ENCODE peak calls at places on chromosomes 2 and 18, in seven cellular contexts. L, P, F, H, A, U and G are unnamed samples.

GRCh38 chr2:121491566-121491965 is 39.1 kb upstream of the RNU4ATAC start:
- DNase-seq in L (no peak), P (no peak), F (no peak), H (no peak), A (no peak), U (no peak), G (no peak)

GRCh38 chr18:48817021-48817461 is 133.7 kb downstream of the SMAD7 start:
- DNase-seq in L (peak; percentile 5), P (no peak), F (no peak), H (no peak), A (no peak), U (no peak), G (peak; percentile 64)

GRCh38 chr2:134140251-134140661 is 113.6 kb upstream of the MGAT5 start:
- DNase-seq in L (peak; percentile 74), P (no peak), F (no peak), H (no peak), A (no peak), U (no peak), G (no peak)

GRCh38 chr2:43906448-43907122 is 67.8 kb downstream of the ABCG8 start:
- DNase-seq in L (no peak), P (no peak), F (no peak), H (no peak), A (no peak), U (no peak), G (no peak)

GRCh38 chr2:52629944-52630343 is 1137.7 kb upstream of the CHAC2 start:
- DNase-seq in L (no peak), P (no peak), F (no peak), H (no peak), A (no peak), U (no peak), G (peak; percentile 71)

GRCh38 chr2:210157546-210157945 is 13.7 kb downstream of the KANSL1L start:
- DNase-seq in L (no peak), P (no peak), F (no peak), H (no peak), A (no peak), U (no peak), G (no peak)

GRCh38 chr18:37563810-37564511 is 1.6 kb downstream of the CELF4 start:
- DNase-seq in L (no peak), P (no peak), F (no peak), H (no peak), A (no peak), U (no peak), G (no peak)

GRCh38 chr2:238997684-238998083 is 149.8 kb downstream of the TWIST2 start:
- DNase-seq in L (no peak), P (no peak), F (no peak), H (no peak), A (no peak), U (no peak), G (peak; percentile 29)

GRCh38 chr2:235324324-235324723 is 169.5 kb upstream of the AGAP1 start:
- DNase-seq in L (no peak), P (peak; percentile 31), F (no peak), H (no peak), A (no peak), U (no peak), G (no peak)

GRCh38 chr2:52934354-52934898 is 833.2 kb upstream of the CHAC2 start:
- DNase-seq in L (no peak), P (peak; percentile 10), F (peak; percentile 65), H (peak; percentile 37), A (peak; percentile 42), U (peak; percentile 53), G (no peak)

GRCh38 chr2:236107971-236108625 is 60.1 kb downstream of the GBX2 start:
- DNase-seq in L (no peak), P (no peak), F (no peak), H (no peak), A (no peak), U (no peak), G (no peak)

GRCh38 chr2:239398536-239398935 is 2.3 kb downstream of the HDAC4 start:
- DNase-seq in L (no peak), P (no peak), F (no peak), H (no peak), A (peak; percentile 34), U (no peak), G (no peak)

GRCh38 chr2:145906356-145906755 is 1386.4 kb upstream of the ZEB2 start:
- DNase-seq in L (no peak), P (peak; percentile 8), F (no peak), H (peak; percentile 2), A (no peak), U (no peak), G (no peak)

GRCh38 chr2:145909781-145910180 is 1389.9 kb upstream of the ZEB2 start:
- DNase-seq in L (no peak), P (no peak), F (no peak), H (no peak), A (no peak), U (no peak), G (no peak)

GRCh38 chr2:145909175-145909574 is 1389.3 kb upstream of the ZEB2 start:
- DNase-seq in L (no peak), P (no peak), F (no peak), H (no peak), A (no peak), U (no peak), G (no peak)

GRCh38 chr2:145914716-145915115 is 1394.8 kb upstream of the ZEB2 start:
- DNase-seq in L (no peak), P (no peak), F (no peak), H (no peak), A (no peak), U (no peak), G (no peak)

GRCh38 chr2:145910416-145910815 is 1390.5 kb upstream of the ZEB2 start:
- DNase-seq in L (no peak), P (no peak), F (no peak), H (no peak), A (no peak), U (no peak), G (no peak)
- H3K4me3 ChIP-seq in L (no peak overlapping the region), P (no peak overlapping the region), F (no peak overlapping the region), H (no peak overlapping the region), A (no peak overlapping the region), U (no peak overlapping the region), G (no peak overlapping the region)

DNA sequence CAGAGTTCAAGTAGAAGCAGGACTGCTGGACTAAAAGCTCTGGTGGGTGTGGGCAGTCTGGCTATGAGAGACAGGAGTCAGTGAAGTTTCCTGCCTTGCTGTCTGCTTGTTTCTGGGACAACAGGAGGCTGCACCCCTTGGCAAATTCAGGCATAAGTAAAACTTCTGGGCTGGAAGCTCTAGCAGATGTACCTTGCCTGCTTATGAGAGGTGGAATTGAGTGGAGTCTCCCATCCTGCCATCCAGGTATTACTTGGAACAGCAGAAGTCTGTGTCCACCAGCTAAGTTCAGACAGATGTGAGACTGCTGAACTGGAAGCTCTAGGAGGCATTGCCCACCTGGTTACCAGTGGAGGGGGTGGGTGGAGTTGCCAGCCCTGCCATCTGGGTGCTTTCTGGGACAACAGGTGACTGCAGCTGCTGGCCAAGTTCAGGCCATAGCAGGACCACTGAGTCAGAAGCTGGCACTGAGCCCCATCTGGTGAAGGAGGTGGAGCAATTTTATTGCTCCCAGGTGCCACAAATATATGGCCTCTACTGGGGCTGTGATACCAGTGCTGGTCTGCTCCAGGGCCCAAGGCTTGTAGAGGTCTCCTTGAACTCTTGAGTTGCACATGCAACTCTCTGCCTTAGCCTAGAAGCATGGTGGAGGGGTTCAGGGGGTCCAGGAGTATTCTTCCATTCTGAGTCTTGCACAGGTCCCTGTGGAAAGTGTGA is 199.4 kb upstream of the FN1 start:
- DNase-seq in L (no peak), P (no peak), F (no peak), H (no peak), A (no peak), U (no peak), G (no peak)
- H3K9me3 ChIP-seq in L (peaks cover 13% of the 10 kb centered on the region), P (no peaks in the 10 kb centered on the region), F (no peaks in the 10 kb centered on the region), H (peaks cover 28% of the 10 kb centered on the region), A (no peaks in the 10 kb centered on the region), U (peaks cover 3% of the 10 kb centered on the region), G (peaks cover 10% of the 10 kb centered on the region)

GRCh38 chr2:192574552-192574951 is 379.8 kb upstream of the TMEFF2 start:
- DNase-seq in L (no peak), P (no peak), F (no peak), H (no peak), A (no peak), U (no peak), G (no peak)

GRCh38 chr2:192579965-192580700 is 385.4 kb upstream of the TMEFF2 start:
- DNase-seq in L (no peak), P (no peak), F (no peak), H (no peak), A (no peak), U (no peak), G (no peak)

GRCh38 chr2:192578780-192579179 is 384.0 kb upstream of the TMEFF2 start:
- DNase-seq in L (no peak), P (peak; percentile 20), F (no peak), H (no peak), A (no peak), U (no peak), G (no peak)
- H3K27ac ChIP-seq in L (no peak overlapping the region), P (no peak overlapping the region), F (no peak overlapping the region), H (no peak overlapping the region), A (no peak overlapping the region), U (no peak overlapping the region), G (no peak overlapping the region)

GRCh38 chr2:240555541-240556250 is 2.1 kb downstream of the ANKMY1 start:
- DNase-seq in L (no peak), P (no peak), F (peak; percentile 3), H (no peak), A (no peak), U (no peak), G (no peak)
- H3K4me3 ChIP-seq in L (no peak overlapping the region), P (no peak overlapping the region), F (no peak overlapping the region), H (no peak overlapping the region), A (no peak overlapping the region), U (no peak overlapping the region), G (no peak overlapping the region)

GRCh38 chr18:51630706-51631105 is 433.2 kb upstream of the MEX3C start:
- DNase-seq in L (no peak), P (no peak), F (no peak), H (no peak), A (no peak), U (no peak), G (no peak)
- H3K9me3 ChIP-seq in L (no peaks in the 10 kb centered on the region), P (no peaks in the 10 kb centered on the region), F (no peaks in the 10 kb centered on the region), H (no peaks in the 10 kb centered on the region), A (peaks cover 5% of the 10 kb centered on the region), U (no peaks in the 10 kb centered on the region), G (no peaks in the 10 kb centered on the region)

DNA sequence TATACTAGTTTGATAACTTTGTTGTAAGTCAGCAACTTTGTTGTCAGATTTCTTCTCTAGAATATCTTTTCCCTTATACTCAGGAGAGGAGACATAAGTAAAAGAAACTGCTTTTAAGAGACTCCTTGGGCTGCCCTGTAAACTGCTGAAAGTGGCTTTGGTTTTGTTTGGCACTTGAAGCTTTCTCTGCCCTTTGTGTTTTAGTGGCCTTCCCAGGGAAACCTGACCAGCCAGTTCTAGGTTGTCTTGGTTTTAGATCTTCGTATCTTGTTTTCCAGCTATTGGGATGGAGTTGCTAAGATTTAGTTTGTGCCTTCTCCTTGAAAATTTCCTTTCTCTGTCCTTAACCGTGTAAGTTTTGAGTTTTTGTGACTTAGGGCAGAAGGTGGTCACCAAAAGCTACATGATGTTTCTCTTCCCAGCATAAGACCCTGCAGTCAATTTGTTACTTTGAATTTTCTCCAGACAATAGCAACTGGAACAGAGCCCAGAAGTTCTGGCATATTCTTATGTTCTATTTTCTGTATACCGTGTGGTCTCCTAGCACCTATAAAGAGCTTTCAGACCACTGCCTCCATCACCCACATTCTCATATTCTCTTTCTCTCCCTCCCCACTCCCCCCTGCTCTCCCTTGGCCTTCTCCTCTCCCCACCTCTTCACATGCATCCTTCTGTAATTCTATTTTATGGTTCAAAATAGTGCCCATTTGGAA is 81.1 kb downstream of the BOLA3 start:
- DNase-seq in L (no peak), P (no peak), F (peak; percentile 72), H (no peak), A (no peak), U (no peak), G (no peak)
- H3K27ac ChIP-seq in L (no peak overlapping the region), P (no peak overlapping the region), F (peak overlapping the region; percentile 40), H (no peak overlapping the region), A (no peak overlapping the region), U (no peak overlapping the region), G (no peak overlapping the region)